ENCODE peak calls at places on chromosomes 13 and 19, in seven cellular contexts. One of them, this sample, is unnamed.

GRCh38 chr13:41601718-41602445 is 144.5 kb downstream of the RGCC start:
- DNase-seq in progenitor cell of endocrine pancreas: no peak
- DNase-seq in A549: no peak
- DNase-seq in Panc1: no peak
- DNase-seq in kidney tubule cell: no peak
- DNase-seq in SIG-M5: no peak
- DNase-seq in H9: no peak
- DNase-seq in this sample: no peak

GRCh38 chr19:15563325-15563794 is 51.7 kb upstream of the CYP4F8 start:
- DNase-seq in SIG-M5: no peak
- DNase-seq in progenitor cell of endocrine pancreas: no peak
- DNase-seq in Panc1: no peak
- DNase-seq in kidney tubule cell: peak; percentile 43
- DNase-seq in A549: no peak
- DNase-seq in H9: peak; percentile 48
- DNase-seq in this sample: no peak

GRCh38 chr13:18921063-18921462 is 260.6 kb downstream of the TUBA3C start:
- DNase-seq in SIG-M5: no peak
- DNase-seq in A549: no peak
- DNase-seq in progenitor cell of endocrine pancreas: no peak
- DNase-seq in kidney tubule cell: no peak
- DNase-seq in Panc1: no peak
- DNase-seq in H9: no peak
- DNase-seq in this sample: no peak

GRCh38 chr13:23159205-23159586 is 21.6 kb upstream of the SGCG start:
- DNase-seq in A549: peak; percentile 24
- DNase-seq in SIG-M5: no peak
- DNase-seq in H9: peak; percentile 76
- DNase-seq in progenitor cell of endocrine pancreas: peak; percentile 32
- DNase-seq in kidney tubule cell: peak; percentile 46
- DNase-seq in Panc1: no peak
- DNase-seq in this sample: peak; percentile 45

GRCh38 chr13:105567951-105568510 is 967.4 kb downstream of the EFNB2 start:
- DNase-seq in H9: no peak
- DNase-seq in A549: no peak
- DNase-seq in Panc1: no peak
- DNase-seq in SIG-M5: no peak
- DNase-seq in progenitor cell of endocrine pancreas: no peak
- DNase-seq in kidney tubule cell: no peak
- DNase-seq in this sample: no peak

GRCh38 chr19:42850981-42851717 is 28.4 kb downstream of the PSG1 start:
- DNase-seq in SIG-M5: no peak
- DNase-seq in H9: no peak
- DNase-seq in progenitor cell of endocrine pancreas: no peak
- DNase-seq in kidney tubule cell: peak; percentile 98
- DNase-seq in A549: peak; percentile 71
- DNase-seq in Panc1: peak; percentile 78
- DNase-seq in this sample: no peak

GRCh38 chr19:28330831-28331230 is 882.1 kb downstream of the UQCRFS1 start:
- DNase-seq in A549: no peak
- DNase-seq in progenitor cell of endocrine pancreas: no peak
- DNase-seq in H9: no peak
- DNase-seq in SIG-M5: no peak
- DNase-seq in Panc1: no peak
- DNase-seq in kidney tubule cell: peak; percentile 63
- DNase-seq in this sample: no peak

GRCh38 chr19:19948800-19949199 is 48.1 kb downstream of the ZNF93 start:
- DNase-seq in kidney tubule cell: no peak
- DNase-seq in SIG-M5: no peak
- DNase-seq in H9: no peak
- DNase-seq in progenitor cell of endocrine pancreas: no peak
- DNase-seq in A549: no peak
- DNase-seq in Panc1: no peak
- DNase-seq in this sample: no peak

GRCh38 chr13:78138756-78139155 is 220.1 kb upstream of the EDNRB start:
- DNase-seq in progenitor cell of endocrine pancreas: no peak
- DNase-seq in Panc1: no peak
- DNase-seq in H9: no peak
- DNase-seq in SIG-M5: no peak
- DNase-seq in kidney tubule cell: no peak
- DNase-seq in A549: no peak
- DNase-seq in this sample: no peak